ENCODE peak calls at places on chromosomes 2 and 18, in ten cellular contexts. H is NT2/D1; V is CD8-positive, alpha-beta T cell; Q is fibroblast of lung; L is tibial artery; G is K562; Z is cardiac fibroblast; S is BE2C; I is skeletal muscle cell; W is ovary. D is an unnamed sample.

GRCh38 chr2:229249536-229249935 is 21.6 kb downstream of the PID1 start:
- DNase-seq in H (no peak), V (no peak), Q (no peak), L (no peak), G (no peak), Z (no peak), S (no peak), I (no peak), W (no peak), D (no peak)

GRCh38 chr2:154992826-154993225 is 294.3 kb downstream of the KCNJ3 start:
- DNase-seq in H (no peak), V (no peak), Q (no peak), L (no peak), G (no peak), Z (no peak), S (no peak), I (no peak), W (no peak), D (no peak)

GRCh38 chr2:38380397-38381130 is 3.5 kb upstream of the ATL2 start:
- DNase-seq in H (no peak), V (no peak), Q (no peak), L (no peak), G (no peak), Z (peak), S (no peak), I (no peak), W (no peak), D (no peak)

GRCh38 chr2:53353372-53354111 is 414.1 kb upstream of the CHAC2 start:
- DNase-seq in H (peak), V (no peak), Q (peak), L (no peak), G (no peak), Z (no peak), S (peak), I (peak), W (no peak), D (no peak)

GRCh38 chr2:28950941-28951630 is 30.0 kb upstream of the TOGARAM2 start:
- DNase-seq in H (no peak), V (no peak), Q (no peak), L (no peak), G (no peak), Z (no peak), S (no peak), I (no peak), W (no peak), D (no peak)

GRCh38 chr2:174635015-174635593 is 37.5 kb upstream of the WIPF1 start:
- DNase-seq in H (no peak), V (no peak), Q (no peak), L (no peak), G (no peak), Z (no peak), S (no peak), I (no peak), W (no peak), D (no peak)

GRCh38 chr2:69559696-69560482 is 83.7 kb downstream of the AAK1 start:
- DNase-seq in H (peak), V (no peak), Q (peak), L (no peak), G (peak), Z (peak), S (no peak), I (no peak), W (no peak), D (no peak)

GRCh38 chr2:16773080-16773713 is 107.6 kb upstream of the CYRIA start:
- DNase-seq in H (peak), V (no peak), Q (peak), L (no peak), G (peak), Z (peak), S (peak), I (no peak), W (peak), D (no peak)

GRCh38 chr2:234308814-234309195 is 188.1 kb downstream of the ARL4C start:
- DNase-seq in H (no peak), V (peak), Q (peak), L (peak), G (no peak), Z (peak), S (no peak), I (peak), W (no peak), D (no peak)

GRCh38 chr18:27185025-27185763 is at the start of gene CHST9:
- DNase-seq in H (no peak), V (no peak), Q (no peak), L (no peak), G (no peak), Z (no peak), S (no peak), I (no peak), W (no peak), D (no peak)

GRCh38 chr2:233287871-233288270 is 19.7 kb upstream of the SAG start:
- DNase-seq in H (no peak), V (no peak), Q (no peak), L (no peak), G (no peak), Z (no peak), S (no peak), I (no peak), W (no peak), D (no peak)

GRCh38 chr2:38093503-38093902 is 17.6 kb upstream of the CYP1B1 start:
- DNase-seq in H (no peak), V (no peak), Q (no peak), L (no peak), G (no peak), Z (peak), S (no peak), I (no peak), W (no peak), D (no peak)

GRCh38 chr18:57793630-57793986 is 9.5 kb downstream of the ATP8B1 start:
- DNase-seq in H (no peak), V (no peak), Q (no peak), L (no peak), G (no peak), Z (no peak), S (no peak), I (no peak), W (no peak), D (no peak)

GRCh38 chr2:224147174-224147573 is 108.1 kb upstream of the SERPINE2 start:
- DNase-seq in H (no peak), V (no peak), Q (peak), L (no peak), G (no peak), Z (no peak), S (no peak), I (no peak), W (no peak), D (no peak)

GRCh38 chr18:55244520-55244919 is 285.3 kb upstream of the CCDC68 start:
- DNase-seq in H (no peak), V (no peak), Q (no peak), L (no peak), G (no peak), Z (peak), S (no peak), I (no peak), W (no peak), D (no peak)

GRCh38 chr18:68439672-68440071 is 275.2 kb downstream of the TMX3 start:
- DNase-seq in H (no peak), V (no peak), Q (no peak), L (no peak), G (no peak), Z (peak), S (no peak), I (no peak), W (no peak), D (no peak)

GRCh38 chr18:23982154-23983071 is 32.1 kb upstream of the TTC39C start:
- DNase-seq in H (no peak), V (no peak), Q (peak), L (peak), G (no peak), Z (peak), S (peak), I (peak), W (peak), D (no peak)

GRCh38 chr18:13640266-13640860 is 86.0 kb downstream of the FAM210A start:
- DNase-seq in H (no peak), V (no peak), Q (no peak), L (no peak), G (no peak), Z (no peak), S (no peak), I (no peak), W (no peak), D (no peak)

GRCh38 chr18:13642440-13642827 is 83.9 kb downstream of the FAM210A start:
- DNase-seq in H (no peak), V (no peak), Q (no peak), L (no peak), G (no peak), Z (no peak), S (no peak), I (no peak), W (no peak), D (no peak)

GRCh38 chr18:13643261-13643671 is 83.1 kb downstream of the FAM210A start:
- DNase-seq in H (no peak), V (no peak), Q (no peak), L (no peak), G (peak), Z (no peak), S (no peak), I (no peak), W (no peak), D (no peak)

GRCh38 chr18:13639196-13639595 is 87.2 kb downstream of the FAM210A start:
- DNase-seq in H (no peak), V (no peak), Q (no peak), L (no peak), G (no peak), Z (no peak), S (no peak), I (no peak), W (no peak), D (no peak)

GRCh38 chr18:13641551-13642439 is 84.6 kb downstream of the FAM210A start:
- DNase-seq in H (no peak), V (no peak), Q (no peak), L (no peak), G (no peak), Z (peak), S (no peak), I (no peak), W (peak), D (no peak)
- H3K4me3 ChIP-seq in H (no peak), V (no peak), Q (peak), L (peak), G (no peak), Z (peak), S (no peak), I (peak), W (peak), D (no peak)

GRCh38 chr2:3778841-3779505 is 75.6 kb downstream of the DCDC2C start:
- DNase-seq in H (no peak), V (no peak), Q (no peak), L (no peak), G (no peak), Z (no peak), S (no peak), I (no peak), W (no peak), D (no peak)

GRCh38 chr2:3779650-3780049 is 76.3 kb downstream of the DCDC2C start:
- DNase-seq in H (no peak), V (no peak), Q (no peak), L (no peak), G (no peak), Z (no peak), S (no peak), I (no peak), W (no peak), D (no peak)

GRCh38 chr2:3784731-3785130 is 81.4 kb downstream of the DCDC2C start:
- DNase-seq in H (no peak), V (no peak), Q (peak), L (no peak), G (no peak), Z (no peak), S (no peak), I (peak), W (no peak), D (peak)

GRCh38 chr2:3778016-3778415 is 74.6 kb downstream of the DCDC2C start:
- DNase-seq in H (no peak), V (no peak), Q (no peak), L (no peak), G (no peak), Z (no peak), S (no peak), I (no peak), W (no peak), D (no peak)

GRCh38 chr2:3780477-3781402 is 77.4 kb downstream of the DCDC2C start:
- DNase-seq in H (peak), V (peak), Q (peak), L (no peak), G (peak), Z (peak), S (peak), I (peak), W (peak), D (no peak)
- H3K4me3 ChIP-seq in H (no peak), V (no peak), Q (no peak), L (no peak), G (no peak), Z (no peak), S (peak), I (no peak), W (no peak), D (no peak)

DNA sequence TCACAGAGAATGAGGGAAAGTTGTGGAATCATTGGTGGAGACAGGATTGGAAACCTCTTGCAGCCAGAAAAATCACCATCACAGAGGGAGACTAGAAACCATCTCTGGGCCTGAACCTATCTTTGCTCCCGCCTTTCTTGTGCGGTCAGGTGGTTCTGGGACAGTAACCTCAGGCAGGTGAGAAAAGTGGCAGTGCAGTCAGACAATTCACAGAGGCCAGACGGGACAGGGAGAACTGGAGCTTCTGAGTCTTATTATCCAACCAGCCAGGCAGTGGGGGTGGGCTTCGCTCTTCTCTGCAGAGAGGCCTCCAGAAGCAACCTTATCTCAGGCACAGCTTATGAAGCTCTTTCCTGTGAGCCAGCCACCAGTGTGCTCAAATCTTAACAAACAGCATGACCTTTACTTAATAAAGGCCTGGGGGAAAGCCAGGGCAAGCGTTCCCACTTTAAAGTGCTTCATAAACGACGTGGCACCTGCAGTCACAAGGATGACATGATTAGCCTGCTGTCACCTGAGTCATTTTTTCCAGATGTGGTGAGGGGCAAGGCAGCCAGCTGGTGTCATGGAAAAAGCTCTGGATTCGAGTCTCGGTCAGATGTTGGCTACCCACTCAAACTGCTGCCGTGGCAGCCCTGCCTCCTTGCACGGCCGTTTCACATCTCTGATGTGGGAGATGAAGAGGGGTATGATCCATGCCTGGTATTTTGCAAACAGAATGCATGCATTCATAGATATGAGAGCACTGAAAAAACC is 109.7 kb downstream of the B3GNT2 start:
- DNase-seq in H (no peak), V (no peak), Q (no peak), L (no peak), G (peak), Z (peak), S (peak), I (no peak), W (no peak), D (no peak)
- H3K4me3 ChIP-seq in H (no peak), V (no peak), Q (no peak), L (no peak), G (no peak), Z (no peak), S (no peak), I (no peak), W (no peak), D (no peak)

GRCh38 chr2:121075641-121076500 is 209.1 kb downstream of the TFCP2L1 start:
- DNase-seq in H (no peak), V (no peak), Q (peak), L (no peak), G (no peak), Z (peak), S (peak), I (no peak), W (peak), D (no peak)
- H3K4me3 ChIP-seq in H (no peak), V (no peak), Q (peak), L (no peak), G (no peak), Z (peak), S (peak), I (peak), W (no peak), D (peak)

GRCh38 chr2:63882395-63883130 is 40.9 kb downstream of the UGP2 start:
- DNase-seq in H (no peak), V (no peak), Q (no peak), L (no peak), G (no peak), Z (no peak), S (no peak), I (no peak), W (no peak), D (no peak)
- H3K4me3 ChIP-seq in H (no peak), V (no peak), Q (no peak), L (no peak), G (no peak), Z (no peak), S (no peak), I (no peak), W (no peak), D (no peak)

GRCh38 chr2:136319227-136319626 is 201.3 kb upstream of the CXCR4 start:
- DNase-seq in H (no peak), V (no peak), Q (no peak), L (no peak), G (no peak), Z (no peak), S (no peak), I (no peak), W (no peak), D (no peak)
- H3K4me3 ChIP-seq in H (no peak), V (no peak), Q (no peak), L (no peak), G (no peak), Z (no peak), S (no peak), I (no peak), W (no peak), D (no peak)

D was measured in HFF-Myc.